ENCODE peak calls at places on chromosomes 5 and 9, in four cellular contexts. One of them, this sample, is unnamed.

GRCh38 chr5:20360243-20360642 is 372.2 kb upstream of the CDH18 start:
- DNase-seq in mammary epithelial cell: no peak
- DNase-seq in MM.1S: no peak
- DNase-seq in IMR-90: no peak
- DNase-seq in this sample: no peak

GRCh38 chr5:115151208-115151805 is 18.4 kb downstream of the TRIM36 start:
- DNase-seq in IMR-90: no peak
- DNase-seq in MM.1S: no peak
- DNase-seq in mammary epithelial cell: no peak
- DNase-seq in this sample: peak; percentile 16

GRCh38 chr5:61631438-61631941 is 299.4 kb downstream of the ZSWIM6 start:
- DNase-seq in mammary epithelial cell: no peak
- DNase-seq in IMR-90: peak; percentile 20
- DNase-seq in MM.1S: no peak
- DNase-seq in this sample: peak; percentile 23

GRCh38 chr5:81506900-81507588 is 113.1 kb upstream of the ACOT12 start:
- DNase-seq in IMR-90: peak; percentile 93
- DNase-seq in mammary epithelial cell: peak; percentile 66
- DNase-seq in MM.1S: peak; percentile 86
- DNase-seq in this sample: peak; percentile 72

GRCh38 chr9:76818271-76818670 is 54.0 kb downstream of the PCA3 start:
- DNase-seq in IMR-90: peak; percentile 98
- DNase-seq in mammary epithelial cell: peak; percentile 89
- DNase-seq in MM.1S: no peak
- DNase-seq in this sample: no peak

GRCh38 chr5:149452665-149453617 is 73.8 kb upstream of the IL17B start:
- DNase-seq in mammary epithelial cell: peak; percentile 90
- DNase-seq in IMR-90: peak; percentile 96
- DNase-seq in MM.1S: no peak
- DNase-seq in this sample: peak; percentile 50

GRCh38 chr9:20022410-20022809 is 233.6 kb upstream of the SLC24A2 start:
- DNase-seq in MM.1S: no peak
- DNase-seq in mammary epithelial cell: no peak
- DNase-seq in IMR-90: peak; percentile 62
- DNase-seq in this sample: no peak

GRCh38 chr9:104074876-104075275 is 19.2 kb upstream of the SMC2 start:
- DNase-seq in IMR-90: peak; percentile 84
- DNase-seq in mammary epithelial cell: peak; percentile 54
- DNase-seq in MM.1S: no peak
- DNase-seq in this sample: no peak

GRCh38 chr5:14630706-14631105 is 33.8 kb upstream of the OTULIN start:
- DNase-seq in mammary epithelial cell: no peak
- DNase-seq in MM.1S: peak; percentile 78
- DNase-seq in IMR-90: no peak
- DNase-seq in this sample: no peak

GRCh38 chr5:14628346-14628745 is 36.2 kb upstream of the OTULIN start:
- DNase-seq in IMR-90: peak; percentile 64
- DNase-seq in MM.1S: peak; percentile 73
- DNase-seq in mammary epithelial cell: peak; percentile 40
- DNase-seq in this sample: peak; percentile 72

DNA sequence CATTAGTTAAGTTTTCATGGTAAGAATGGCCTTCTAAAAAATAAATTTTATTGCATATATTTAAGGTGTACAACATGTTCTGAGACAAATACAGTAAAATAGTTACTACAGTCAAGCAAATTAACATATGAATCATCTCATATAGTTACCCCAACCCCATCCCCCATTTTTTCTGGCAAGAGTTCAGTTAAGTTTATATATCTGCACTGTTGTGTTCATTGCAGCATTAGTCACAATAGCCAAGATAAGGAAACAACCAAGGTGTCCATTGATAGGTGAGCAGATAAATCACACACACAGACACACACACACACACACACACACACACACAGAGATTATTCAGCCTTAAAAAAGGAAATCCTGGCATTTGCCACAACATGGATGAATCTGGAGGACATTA is 37.2 kb upstream of the OTULIN start:
- DNase-seq in MM.1S: no peak
- DNase-seq in IMR-90: no peak
- DNase-seq in mammary epithelial cell: no peak
- DNase-seq in this sample: no peak
- H3K4me2 ChIP-seq in MM.1S: no peak overlapping the region
- H3K4me2 ChIP-seq in IMR-90: no peak overlapping the region
- H3K4me2 ChIP-seq in mammary epithelial cell: no peak overlapping the region
- H3K4me2 ChIP-seq in this sample: no peak overlapping the region

GRCh38 chr9:129449066-129449465 is 171.8 kb downstream of the C9orf50 start:
- DNase-seq in MM.1S: no peak
- DNase-seq in mammary epithelial cell: no peak
- DNase-seq in IMR-90: no peak
- DNase-seq in this sample: no peak

GRCh38 chr9:129453734-129454133 is 167.2 kb downstream of the C9orf50 start:
- DNase-seq in MM.1S: no peak
- DNase-seq in mammary epithelial cell: no peak
- DNase-seq in IMR-90: no peak
- DNase-seq in this sample: no peak

GRCh38 chr9:129451669-129452068 is 169.2 kb downstream of the C9orf50 start:
- DNase-seq in mammary epithelial cell: no peak
- DNase-seq in MM.1S: no peak
- DNase-seq in IMR-90: no peak
- DNase-seq in this sample: no peak

GRCh38 chr9:129454468-129455067 is 166.3 kb downstream of the C9orf50 start:
- DNase-seq in mammary epithelial cell: no peak
- DNase-seq in MM.1S: no peak
- DNase-seq in IMR-90: no peak
- DNase-seq in this sample: no peak

GRCh38 chr9:129451089-129451656 is 169.7 kb downstream of the C9orf50 start:
- DNase-seq in IMR-90: no peak
- DNase-seq in mammary epithelial cell: no peak
- DNase-seq in MM.1S: no peak
- DNase-seq in this sample: no peak
- H2AFZ ChIP-seq in IMR-90: peak overlapping the region; percentile 74
- H2AFZ ChIP-seq in mammary epithelial cell: peak overlapping the region; percentile 67
- H2AFZ ChIP-seq in MM.1S: no peak overlapping the region
- H2AFZ ChIP-seq in this sample: no peak overlapping the region

GRCh38 chr5:176429972-176430371 is 13.6 kb upstream of the CLTB start:
- DNase-seq in mammary epithelial cell: no peak
- DNase-seq in MM.1S: no peak
- DNase-seq in IMR-90: no peak
- DNase-seq in this sample: no peak
- H3K9ac ChIP-seq in mammary epithelial cell: no peak overlapping the region
- H3K9ac ChIP-seq in MM.1S: no peak overlapping the region
- H3K9ac ChIP-seq in IMR-90: no peak overlapping the region
- H3K9ac ChIP-seq in this sample: no peak overlapping the region

DNA sequence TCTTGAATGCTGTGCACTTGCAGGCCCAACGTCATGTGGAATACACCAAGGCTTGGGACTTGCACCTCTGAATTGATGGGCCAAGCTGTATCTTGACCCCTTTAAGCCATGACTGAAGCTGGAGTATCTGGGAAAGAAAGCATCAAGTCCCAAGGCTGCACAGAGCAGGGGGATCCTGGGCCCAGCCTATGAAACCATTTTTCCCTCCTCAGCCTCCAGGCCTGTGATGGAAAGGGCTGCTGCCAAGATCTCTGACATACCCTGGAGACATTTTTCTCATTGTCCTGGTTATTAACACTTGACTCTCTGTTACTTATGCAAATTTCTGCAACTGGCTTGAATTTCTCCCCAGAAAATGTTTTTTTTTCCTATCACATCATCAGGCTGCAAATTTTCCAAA is 174.0 kb upstream of the SNX2 start:
- DNase-seq in mammary epithelial cell: no peak
- DNase-seq in IMR-90: no peak
- DNase-seq in MM.1S: no peak
- DNase-seq in this sample: no peak
- H3K4me2 ChIP-seq in mammary epithelial cell: no peak overlapping the region
- H3K4me2 ChIP-seq in IMR-90: no peak overlapping the region
- H3K4me2 ChIP-seq in MM.1S: no peak overlapping the region
- H3K4me2 ChIP-seq in this sample: no peak overlapping the region

GRCh38 chr9:22427226-22427880 is 19.3 kb upstream of the DMRTA1 start:
- DNase-seq in IMR-90: no peak
- DNase-seq in MM.1S: no peak
- DNase-seq in mammary epithelial cell: no peak
- DNase-seq in this sample: no peak
- H2AFZ ChIP-seq in IMR-90: no peak overlapping the region
- H2AFZ ChIP-seq in MM.1S: no peak overlapping the region
- H2AFZ ChIP-seq in mammary epithelial cell: no peak overlapping the region
- H2AFZ ChIP-seq in this sample: no peak overlapping the region

GRCh38 chr9:69134412-69134811 is 39.7 kb upstream of the TJP2 start:
- DNase-seq in IMR-90: no peak
- DNase-seq in MM.1S: no peak
- DNase-seq in mammary epithelial cell: no peak
- DNase-seq in this sample: no peak

GRCh38 chr9:69132391-69132790 is 41.7 kb upstream of the TJP2 start:
- DNase-seq in IMR-90: no peak
- DNase-seq in MM.1S: no peak
- DNase-seq in mammary epithelial cell: no peak
- DNase-seq in this sample: no peak

GRCh38 chr9:69136185-69136584 is 37.9 kb upstream of the TJP2 start:
- DNase-seq in IMR-90: no peak
- DNase-seq in mammary epithelial cell: no peak
- DNase-seq in MM.1S: no peak
- DNase-seq in this sample: no peak

GRCh38 chr9:69130456-69131441 is 43.3 kb upstream of the TJP2 start:
- DNase-seq in mammary epithelial cell: peak; percentile 82
- DNase-seq in MM.1S: no peak
- DNase-seq in IMR-90: peak; percentile 90
- DNase-seq in this sample: no peak

DNA sequence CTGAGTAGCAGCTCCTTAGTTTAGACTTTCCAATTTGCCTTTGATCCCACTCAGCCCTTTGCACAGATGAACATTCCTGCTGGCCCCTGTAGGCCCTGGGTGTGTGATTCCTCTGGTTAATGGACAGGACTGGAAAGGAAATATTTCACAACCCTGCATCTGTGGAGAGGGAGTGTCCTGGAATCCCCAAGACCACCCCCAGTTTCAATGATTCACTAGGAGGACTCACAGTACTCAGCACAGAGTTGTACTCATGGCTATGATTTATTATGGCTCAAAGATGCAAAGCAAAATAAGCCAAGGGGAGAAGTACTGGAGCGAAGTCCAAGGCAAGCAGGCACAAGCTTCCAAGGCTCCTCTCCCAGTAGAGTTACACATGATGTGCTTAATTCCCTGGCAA is 42.4 kb upstream of the TJP2 start:
- DNase-seq in mammary epithelial cell: peak; percentile 98
- DNase-seq in IMR-90: peak; percentile 96
- DNase-seq in MM.1S: no peak
- DNase-seq in this sample: no peak
- H3K9ac ChIP-seq in mammary epithelial cell: peak overlapping the region; percentile 42
- H3K9ac ChIP-seq in IMR-90: no peak overlapping the region
- H3K9ac ChIP-seq in MM.1S: no peak overlapping the region
- H3K9ac ChIP-seq in this sample: no peak overlapping the region

This sample was measured in neural progenitor cell.